ENCODE peak calls at places on chromosomes 12 and 14, in ten cellular contexts. One of them, this sample, is unnamed.

GRCh38 chr12:550473-551260 is 90.9 kb downstream of the B4GALNT3 start:
- DNase-seq in heart left ventricle: peak; percentile 77
- DNase-seq in GM23338: no peak
- DNase-seq in ovary: no peak
- DNase-seq in endodermal cell: no peak
- DNase-seq in testis: no peak
- DNase-seq in CD8-positive, alpha-beta memory T cell: no peak
- DNase-seq in BE2C: no peak
- DNase-seq in sigmoid colon: no peak
- DNase-seq in cardiac muscle cell: no peak
- DNase-seq in this sample: no peak

GRCh38 chr14:97415907-97416306 is 618.7 kb downstream of the VRK1 start:
- DNase-seq in heart left ventricle: no peak
- DNase-seq in GM23338: no peak
- DNase-seq in ovary: no peak
- DNase-seq in endodermal cell: no peak
- DNase-seq in testis: no peak
- DNase-seq in CD8-positive, alpha-beta memory T cell: no peak
- DNase-seq in BE2C: no peak
- DNase-seq in sigmoid colon: no peak
- DNase-seq in cardiac muscle cell: no peak
- DNase-seq in this sample: no peak

GRCh38 chr12:82359115-82359478 is 768 bp downstream of the METTL25 start:
- DNase-seq in heart left ventricle: peak; percentile 30
- DNase-seq in GM23338: peak; percentile 52
- DNase-seq in ovary: no peak
- DNase-seq in endodermal cell: peak; percentile 77
- DNase-seq in testis: no peak
- DNase-seq in CD8-positive, alpha-beta memory T cell: no peak
- DNase-seq in BE2C: no peak
- DNase-seq in sigmoid colon: no peak
- DNase-seq in cardiac muscle cell: peak; percentile 30
- DNase-seq in this sample: no peak

GRCh38 chr12:46549527-46550265 is 177.1 kb upstream of the SLC38A2 start:
- DNase-seq in heart left ventricle: no peak
- DNase-seq in GM23338: no peak
- DNase-seq in ovary: no peak
- DNase-seq in endodermal cell: no peak
- DNase-seq in testis: no peak
- DNase-seq in CD8-positive, alpha-beta memory T cell: no peak
- DNase-seq in BE2C: no peak
- DNase-seq in sigmoid colon: no peak
- DNase-seq in cardiac muscle cell: no peak
- DNase-seq in this sample: no peak

GRCh38 chr14:23376477-23377200 is at the start of gene CMTM5:
- DNase-seq in heart left ventricle: peak; percentile 58
- DNase-seq in GM23338: peak; percentile 79
- DNase-seq in ovary: no peak
- DNase-seq in endodermal cell: peak; percentile 70
- DNase-seq in testis: no peak
- DNase-seq in CD8-positive, alpha-beta memory T cell: no peak
- DNase-seq in BE2C: no peak
- DNase-seq in sigmoid colon: peak; percentile 80
- DNase-seq in cardiac muscle cell: peak; percentile 67
- DNase-seq in this sample: no peak

GRCh38 chr14:68391292-68392014 is 401.4 kb downstream of the ZFP36L1 start:
- DNase-seq in heart left ventricle: peak; percentile 39
- DNase-seq in GM23338: no peak
- DNase-seq in ovary: peak; percentile 59
- DNase-seq in endodermal cell: no peak
- DNase-seq in testis: peak; percentile 32
- DNase-seq in CD8-positive, alpha-beta memory T cell: no peak
- DNase-seq in BE2C: no peak
- DNase-seq in sigmoid colon: no peak
- DNase-seq in cardiac muscle cell: no peak
- DNase-seq in this sample: no peak

GRCh38 chr12:132189378-132190011 is 45.2 kb downstream of the NOC4L start:
- DNase-seq in heart left ventricle: peak; percentile 95
- DNase-seq in GM23338: peak; percentile 73
- DNase-seq in ovary: peak; percentile 81
- DNase-seq in endodermal cell: peak; percentile 95
- DNase-seq in testis: peak; percentile 87
- DNase-seq in CD8-positive, alpha-beta memory T cell: peak; percentile 96
- DNase-seq in BE2C: peak; percentile 53
- DNase-seq in sigmoid colon: peak; percentile 97
- DNase-seq in cardiac muscle cell: peak; percentile 94
- DNase-seq in this sample: peak; percentile 96

GRCh38 chr12:51884676-51885229 is 3.1 kb upstream of the ANKRD33 start:
- DNase-seq in heart left ventricle: no peak
- DNase-seq in GM23338: no peak
- DNase-seq in ovary: no peak
- DNase-seq in endodermal cell: peak; percentile 79
- DNase-seq in testis: no peak
- DNase-seq in CD8-positive, alpha-beta memory T cell: no peak
- DNase-seq in BE2C: no peak
- DNase-seq in sigmoid colon: peak; percentile 52
- DNase-seq in cardiac muscle cell: no peak
- DNase-seq in this sample: no peak

GRCh38 chr12:116319851-116320621 is 42.5 kb upstream of the MED13L start:
- DNase-seq in heart left ventricle: peak; percentile 71
- DNase-seq in GM23338: no peak
- DNase-seq in ovary: peak; percentile 83
- DNase-seq in endodermal cell: no peak
- DNase-seq in testis: peak; percentile 78
- DNase-seq in CD8-positive, alpha-beta memory T cell: no peak
- DNase-seq in BE2C: no peak
- DNase-seq in sigmoid colon: peak; percentile 96
- DNase-seq in cardiac muscle cell: peak; percentile 12
- DNase-seq in this sample: no peak

GRCh38 chr12:132178801-132179401 is 34.6 kb downstream of the NOC4L start:
- DNase-seq in heart left ventricle: no peak
- DNase-seq in GM23338: peak; percentile 44
- DNase-seq in ovary: no peak
- DNase-seq in endodermal cell: no peak
- DNase-seq in testis: no peak
- DNase-seq in CD8-positive, alpha-beta memory T cell: no peak
- DNase-seq in BE2C: no peak
- DNase-seq in sigmoid colon: no peak
- DNase-seq in cardiac muscle cell: no peak
- DNase-seq in this sample: no peak

GRCh38 chr14:61611880-61612630 is 83.3 kb upstream of the HIF1A start:
- DNase-seq in heart left ventricle: no peak
- DNase-seq in GM23338: no peak
- DNase-seq in ovary: no peak
- DNase-seq in endodermal cell: no peak
- DNase-seq in testis: no peak
- DNase-seq in CD8-positive, alpha-beta memory T cell: no peak
- DNase-seq in BE2C: no peak
- DNase-seq in sigmoid colon: no peak
- DNase-seq in cardiac muscle cell: no peak
- DNase-seq in this sample: no peak

GRCh38 chr14:21748869-21749303 is 75.3 kb upstream of the OR4E1 start:
- DNase-seq in heart left ventricle: no peak
- DNase-seq in GM23338: peak; percentile 88
- DNase-seq in ovary: no peak
- DNase-seq in endodermal cell: peak; percentile 88
- DNase-seq in testis: peak; percentile 68
- DNase-seq in CD8-positive, alpha-beta memory T cell: peak; percentile 64
- DNase-seq in BE2C: peak; percentile 48
- DNase-seq in sigmoid colon: no peak
- DNase-seq in cardiac muscle cell: peak; percentile 69
- DNase-seq in this sample: no peak

GRCh38 chr12:123094349-123095073 is 56.4 kb downstream of the PITPNM2 start:
- DNase-seq in heart left ventricle: peak; percentile 63
- DNase-seq in GM23338: no peak
- DNase-seq in ovary: peak; percentile 78
- DNase-seq in endodermal cell: no peak
- DNase-seq in testis: peak; percentile 34
- DNase-seq in CD8-positive, alpha-beta memory T cell: no peak
- DNase-seq in BE2C: peak; percentile 51
- DNase-seq in sigmoid colon: peak; percentile 79
- DNase-seq in cardiac muscle cell: no peak
- DNase-seq in this sample: no peak

GRCh38 chr14:68495101-68495637 is 297.7 kb downstream of the ZFP36L1 start:
- DNase-seq in heart left ventricle: no peak
- DNase-seq in GM23338: no peak
- DNase-seq in ovary: no peak
- DNase-seq in endodermal cell: no peak
- DNase-seq in testis: no peak
- DNase-seq in CD8-positive, alpha-beta memory T cell: no peak
- DNase-seq in BE2C: no peak
- DNase-seq in sigmoid colon: no peak
- DNase-seq in cardiac muscle cell: no peak
- DNase-seq in this sample: no peak

GRCh38 chr14:90692061-90692460 is 124.2 kb downstream of the TTC7B start:
- DNase-seq in heart left ventricle: no peak
- DNase-seq in GM23338: no peak
- DNase-seq in ovary: no peak
- DNase-seq in endodermal cell: no peak
- DNase-seq in testis: no peak
- DNase-seq in CD8-positive, alpha-beta memory T cell: no peak
- DNase-seq in BE2C: no peak
- DNase-seq in sigmoid colon: no peak
- DNase-seq in cardiac muscle cell: no peak
- DNase-seq in this sample: no peak

GRCh38 chr14:88840926-88841325 is 16.5 kb downstream of the TTC8 start:
- DNase-seq in heart left ventricle: no peak
- DNase-seq in GM23338: peak; percentile 10
- DNase-seq in ovary: no peak
- DNase-seq in endodermal cell: no peak
- DNase-seq in testis: no peak
- DNase-seq in CD8-positive, alpha-beta memory T cell: no peak
- DNase-seq in BE2C: peak; percentile 74
- DNase-seq in sigmoid colon: no peak
- DNase-seq in cardiac muscle cell: no peak
- DNase-seq in this sample: no peak

GRCh38 chr14:105476937-105477658 is 2.5 kb downstream of the CRIP2 start:
- DNase-seq in heart left ventricle: peak; percentile 76
- DNase-seq in GM23338: no peak
- DNase-seq in ovary: no peak
- DNase-seq in endodermal cell: no peak
- DNase-seq in testis: no peak
- DNase-seq in CD8-positive, alpha-beta memory T cell: no peak
- DNase-seq in BE2C: peak; percentile 64
- DNase-seq in sigmoid colon: no peak
- DNase-seq in cardiac muscle cell: no peak
- DNase-seq in this sample: no peak

GRCh38 chr14:91869556-91869955 is 2.2 kb upstream of the TC2N start:
- DNase-seq in heart left ventricle: no peak
- DNase-seq in GM23338: no peak
- DNase-seq in ovary: no peak
- DNase-seq in endodermal cell: no peak
- DNase-seq in testis: no peak
- DNase-seq in CD8-positive, alpha-beta memory T cell: no peak
- DNase-seq in BE2C: no peak
- DNase-seq in sigmoid colon: no peak
- DNase-seq in cardiac muscle cell: no peak
- DNase-seq in this sample: no peak

GRCh38 chr14:23366163-23366921 is 1.4 kb upstream of the EFS start:
- DNase-seq in heart left ventricle: peak; percentile 78
- DNase-seq in GM23338: peak; percentile 94
- DNase-seq in ovary: peak; percentile 83
- DNase-seq in endodermal cell: peak; percentile 97
- DNase-seq in testis: peak; percentile 72
- DNase-seq in CD8-positive, alpha-beta memory T cell: peak; percentile 23
- DNase-seq in BE2C: no peak
- DNase-seq in sigmoid colon: peak; percentile 90
- DNase-seq in cardiac muscle cell: peak; percentile 88
- DNase-seq in this sample: peak; percentile 72

DNA sequence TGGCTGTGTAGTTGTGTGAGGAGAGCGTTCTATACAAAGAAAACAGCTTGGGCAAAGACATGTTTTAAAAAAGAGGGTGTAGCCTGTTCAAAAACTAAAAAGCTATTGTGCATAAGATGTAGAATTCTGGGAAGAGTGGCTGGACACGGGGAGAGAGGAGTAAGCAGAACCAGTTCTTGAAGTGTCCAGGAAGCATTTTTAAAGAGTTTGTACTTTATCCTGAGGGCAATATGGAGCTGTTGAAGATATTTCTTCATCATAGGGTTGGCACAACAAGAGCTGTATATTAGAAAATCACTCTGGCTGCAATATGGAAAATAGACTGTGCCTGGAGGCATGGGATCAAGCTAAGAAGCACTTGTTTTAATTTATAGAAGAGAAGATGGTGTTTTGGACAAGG is 458.9 kb upstream of the LMO3 start:
- DNase-seq in heart left ventricle: no peak
- DNase-seq in GM23338: no peak
- DNase-seq in ovary: no peak
- DNase-seq in endodermal cell: no peak
- DNase-seq in testis: no peak
- DNase-seq in CD8-positive, alpha-beta memory T cell: no peak
- DNase-seq in BE2C: no peak
- DNase-seq in sigmoid colon: no peak
- DNase-seq in cardiac muscle cell: no peak
- DNase-seq in this sample: no peak
- H3K4me3 ChIP-seq in heart left ventricle: no peak overlapping the region
- H3K4me3 ChIP-seq in GM23338: no peak overlapping the region
- H3K4me3 ChIP-seq in ovary: no peak overlapping the region
- H3K4me3 ChIP-seq in endodermal cell: no peak overlapping the region
- H3K4me3 ChIP-seq in testis: no peak overlapping the region
- H3K4me3 ChIP-seq in CD8-positive, alpha-beta memory T cell: no peak overlapping the region
- H3K4me3 ChIP-seq in BE2C: no peak overlapping the region
- H3K4me3 ChIP-seq in sigmoid colon: no peak overlapping the region
- H3K4me3 ChIP-seq in cardiac muscle cell: no peak overlapping the region
- H3K4me3 ChIP-seq in this sample: no peak overlapping the region

GRCh38 chr12:5969974-5970690 is 25.1 kb upstream of the ANO2 start:
- DNase-seq in heart left ventricle: no peak
- DNase-seq in GM23338: no peak
- DNase-seq in ovary: no peak
- DNase-seq in endodermal cell: peak; percentile 68
- DNase-seq in testis: no peak
- DNase-seq in CD8-positive, alpha-beta memory T cell: no peak
- DNase-seq in BE2C: no peak
- DNase-seq in sigmoid colon: no peak
- DNase-seq in cardiac muscle cell: no peak
- DNase-seq in this sample: no peak
- H3K27me3 ChIP-seq in heart left ventricle: no peaks in the 10 kb centered on the region
- H3K27me3 ChIP-seq in GM23338: no peaks in the 10 kb centered on the region
- H3K27me3 ChIP-seq in ovary: no peaks in the 10 kb centered on the region
- H3K27me3 ChIP-seq in endodermal cell: no peaks in the 10 kb centered on the region
- H3K27me3 ChIP-seq in testis: no peaks in the 10 kb centered on the region
- H3K27me3 ChIP-seq in CD8-positive, alpha-beta memory T cell: no peaks in the 10 kb centered on the region
- H3K27me3 ChIP-seq in BE2C: peaks cover 56% of the 10 kb centered on the region
- H3K27me3 ChIP-seq in sigmoid colon: no peaks in the 10 kb centered on the region
- H3K27me3 ChIP-seq in cardiac muscle cell: no peaks in the 10 kb centered on the region
- H3K27me3 ChIP-seq in this sample: no peaks in the 10 kb centered on the region

GRCh38 chr14:48035836-48036235 is 360.4 kb upstream of the MDGA2 start:
- DNase-seq in heart left ventricle: no peak
- DNase-seq in GM23338: peak; percentile 82
- DNase-seq in ovary: no peak
- DNase-seq in endodermal cell: peak; percentile 88
- DNase-seq in testis: no peak
- DNase-seq in CD8-positive, alpha-beta memory T cell: no peak
- DNase-seq in BE2C: no peak
- DNase-seq in sigmoid colon: no peak
- DNase-seq in cardiac muscle cell: no peak
- DNase-seq in this sample: peak; percentile 72
- H3K4me1 ChIP-seq in heart left ventricle: no peaks in the 10 kb centered on the region
- H3K4me1 ChIP-seq in GM23338: peaks cover 2% of the 10 kb centered on the region
- H3K4me1 ChIP-seq in ovary: no peaks in the 10 kb centered on the region
- H3K4me1 ChIP-seq in endodermal cell: no peaks in the 10 kb centered on the region
- H3K4me1 ChIP-seq in testis: no peaks in the 10 kb centered on the region
- H3K4me1 ChIP-seq in CD8-positive, alpha-beta memory T cell: no peaks in the 10 kb centered on the region
- H3K4me1 ChIP-seq in BE2C: no peaks in the 10 kb centered on the region
- H3K4me1 ChIP-seq in sigmoid colon: no peaks in the 10 kb centered on the region
- H3K4me1 ChIP-seq in cardiac muscle cell: no peaks in the 10 kb centered on the region
- H3K4me1 ChIP-seq in this sample: no peaks in the 10 kb centered on the region

GRCh38 chr12:12358528-12358927 is 1.6 kb downstream of the BORCS5 start:
- DNase-seq in heart left ventricle: no peak
- DNase-seq in GM23338: no peak
- DNase-seq in ovary: no peak
- DNase-seq in endodermal cell: no peak
- DNase-seq in testis: no peak
- DNase-seq in CD8-positive, alpha-beta memory T cell: no peak
- DNase-seq in BE2C: no peak
- DNase-seq in sigmoid colon: no peak
- DNase-seq in cardiac muscle cell: no peak
- DNase-seq in this sample: no peak
- H3K4me3 ChIP-seq in heart left ventricle: no peak overlapping the region
- H3K4me3 ChIP-seq in GM23338: peak overlapping the region; percentile 75
- H3K4me3 ChIP-seq in ovary: no peak overlapping the region
- H3K4me3 ChIP-seq in endodermal cell: peak overlapping the region; percentile 88
- H3K4me3 ChIP-seq in testis: no peak overlapping the region
- H3K4me3 ChIP-seq in CD8-positive, alpha-beta memory T cell: peak overlapping the region; percentile 62
- H3K4me3 ChIP-seq in BE2C: peak overlapping the region; percentile 88
- H3K4me3 ChIP-seq in sigmoid colon: no peak overlapping the region
- H3K4me3 ChIP-seq in cardiac muscle cell: no peak overlapping the region
- H3K4me3 ChIP-seq in this sample: peak overlapping the region; percentile 90